ENCODE peak calls at places on chromosomes 16 and 17, in nine cellular contexts. One of them, this sample, is unnamed.

GRCh38 chr16:12646098-12646489 is 157.6 kb downstream of the CPPED1 start:
- DNase-seq in bronchial epithelial cell: no peak
- DNase-seq in endodermal cell: no peak
- DNase-seq in Daoy: no peak
- DNase-seq in SW480: no peak
- DNase-seq in NCI-H1105 treated with DMSO at 0.1 percent for 48 hours: no peak
- DNase-seq in HEK293T: no peak
- DNase-seq in MCF 10A: no peak
- DNase-seq in cardiac septum: no peak
- DNase-seq in this sample: no peak

GRCh38 chr16:88560722-88561484 is 9.3 kb upstream of the ZC3H18 start:
- DNase-seq in bronchial epithelial cell: no peak
- DNase-seq in endodermal cell: peak; percentile 91
- DNase-seq in Daoy: peak; percentile 34
- DNase-seq in SW480: peak; percentile 27
- DNase-seq in NCI-H1105 treated with DMSO at 0.1 percent for 48 hours: no peak
- DNase-seq in HEK293T: no peak
- DNase-seq in MCF 10A: peak; percentile 37
- DNase-seq in cardiac septum: no peak
- DNase-seq in this sample: no peak

GRCh38 chr16:5615868-5616642 is 518.5 kb upstream of the EEF2KMT start:
- DNase-seq in bronchial epithelial cell: no peak
- DNase-seq in endodermal cell: peak; percentile 94
- DNase-seq in Daoy: peak; percentile 3
- DNase-seq in SW480: peak; percentile 38
- DNase-seq in NCI-H1105 treated with DMSO at 0.1 percent for 48 hours: peak; percentile 15
- DNase-seq in HEK293T: peak; percentile 76
- DNase-seq in MCF 10A: no peak
- DNase-seq in cardiac septum: no peak
- DNase-seq in this sample: peak; percentile 1

GRCh38 chr16:52861614-52862022 is 191.1 kb downstream of the CHD9NB start:
- DNase-seq in bronchial epithelial cell: peak; percentile 33
- DNase-seq in endodermal cell: peak; percentile 69
- DNase-seq in Daoy: no peak
- DNase-seq in SW480: peak; percentile 12
- DNase-seq in NCI-H1105 treated with DMSO at 0.1 percent for 48 hours: peak; percentile 88
- DNase-seq in HEK293T: peak; percentile 6
- DNase-seq in MCF 10A: peak; percentile 46
- DNase-seq in cardiac septum: no peak
- DNase-seq in this sample: no peak

GRCh38 chr16:22007509-22008214 is at the start of gene MOSMO:
- DNase-seq in bronchial epithelial cell: peak; percentile 64
- DNase-seq in endodermal cell: peak; percentile 88
- DNase-seq in Daoy: peak; percentile 73
- DNase-seq in SW480: peak; percentile 52
- DNase-seq in NCI-H1105 treated with DMSO at 0.1 percent for 48 hours: peak; percentile 31
- DNase-seq in HEK293T: peak; percentile 71
- DNase-seq in MCF 10A: peak; percentile 74
- DNase-seq in cardiac septum: peak; percentile 87
- DNase-seq in this sample: peak; percentile 62

GRCh38 chr16:11100239-11100750 is 155.7 kb downstream of the SOCS1 start:
- DNase-seq in bronchial epithelial cell: no peak
- DNase-seq in endodermal cell: peak; percentile 92
- DNase-seq in Daoy: peak; percentile 94
- DNase-seq in SW480: no peak
- DNase-seq in NCI-H1105 treated with DMSO at 0.1 percent for 48 hours: no peak
- DNase-seq in HEK293T: peak; percentile 19
- DNase-seq in MCF 10A: peak; percentile 67
- DNase-seq in cardiac septum: no peak
- DNase-seq in this sample: no peak

GRCh38 chr17:13209091-13209490 is 191.3 kb upstream of the ELAC2 start:
- DNase-seq in bronchial epithelial cell: no peak
- DNase-seq in endodermal cell: no peak
- DNase-seq in Daoy: no peak
- DNase-seq in SW480: no peak
- DNase-seq in NCI-H1105 treated with DMSO at 0.1 percent for 48 hours: no peak
- DNase-seq in HEK293T: no peak
- DNase-seq in MCF 10A: peak; percentile 32
- DNase-seq in cardiac septum: no peak
- DNase-seq in this sample: no peak

GRCh38 chr16:73298562-73298961 is 250.6 kb upstream of the ZFHX3 start:
- DNase-seq in bronchial epithelial cell: no peak
- DNase-seq in endodermal cell: peak; percentile 63
- DNase-seq in Daoy: peak; percentile 71
- DNase-seq in SW480: peak; percentile 54
- DNase-seq in NCI-H1105 treated with DMSO at 0.1 percent for 48 hours: no peak
- DNase-seq in HEK293T: no peak
- DNase-seq in MCF 10A: no peak
- DNase-seq in cardiac septum: no peak
- DNase-seq in this sample: no peak

GRCh38 chr17:82690786-82691489 is 7.6 kb downstream of the RAB40B start:
- DNase-seq in bronchial epithelial cell: no peak
- DNase-seq in endodermal cell: no peak
- DNase-seq in Daoy: no peak
- DNase-seq in SW480: no peak
- DNase-seq in NCI-H1105 treated with DMSO at 0.1 percent for 48 hours: no peak
- DNase-seq in HEK293T: no peak
- DNase-seq in MCF 10A: no peak
- DNase-seq in cardiac septum: no peak
- DNase-seq in this sample: no peak

GRCh38 chr17:29557085-29557697 is 9.6 kb downstream of the ABHD15 start:
- DNase-seq in bronchial epithelial cell: peak; percentile 40
- DNase-seq in endodermal cell: no peak
- DNase-seq in Daoy: peak; percentile 43
- DNase-seq in SW480: no peak
- DNase-seq in NCI-H1105 treated with DMSO at 0.1 percent for 48 hours: no peak
- DNase-seq in HEK293T: no peak
- DNase-seq in MCF 10A: no peak
- DNase-seq in cardiac septum: no peak
- DNase-seq in this sample: no peak

GRCh38 chr17:65078441-65079160 is 22.1 kb upstream of the GNA13 start:
- DNase-seq in bronchial epithelial cell: peak; percentile 51
- DNase-seq in endodermal cell: no peak
- DNase-seq in Daoy: peak; percentile 81
- DNase-seq in SW480: no peak
- DNase-seq in NCI-H1105 treated with DMSO at 0.1 percent for 48 hours: no peak
- DNase-seq in HEK293T: no peak
- DNase-seq in MCF 10A: no peak
- DNase-seq in cardiac septum: no peak
- DNase-seq in this sample: no peak

GRCh38 chr16:81620796-81621195 is 158.3 kb upstream of the PLCG2 start:
- DNase-seq in bronchial epithelial cell: peak; percentile 63
- DNase-seq in endodermal cell: no peak
- DNase-seq in Daoy: no peak
- DNase-seq in SW480: no peak
- DNase-seq in NCI-H1105 treated with DMSO at 0.1 percent for 48 hours: no peak
- DNase-seq in HEK293T: no peak
- DNase-seq in MCF 10A: peak; percentile 14
- DNase-seq in cardiac septum: no peak
- DNase-seq in this sample: no peak

GRCh38 chr16:89720520-89720858 is 209 bp downstream of the VPS9D1 start:
- DNase-seq in bronchial epithelial cell: no peak
- DNase-seq in endodermal cell: peak; percentile 84
- DNase-seq in Daoy: no peak
- DNase-seq in SW480: no peak
- DNase-seq in NCI-H1105 treated with DMSO at 0.1 percent for 48 hours: no peak
- DNase-seq in HEK293T: peak; percentile 39
- DNase-seq in MCF 10A: no peak
- DNase-seq in cardiac septum: no peak
- DNase-seq in this sample: no peak